ENCODE peak calls at places on chromosome 19, in nine cellular contexts. B is mammary epithelial cell, R is dorsolateral prefrontal cortex, G is stomach, W is body of pancreas, C is fibroblast of lung, H is spleen, X is AG04450, D is IMR-90. P is an unnamed sample.
A peak's percentile ranks its signal among the peaks of the same experiment; 100 is the strongest.

GRCh38 chr19:39858541-39858940 is 12.4 kb upstream of the FBL start:
- DNase-seq in D (peak; percentile 63), R (no peak), B (no peak), H (peak; percentile 12), X (no peak), G (peak; percentile 44), W (peak; percentile 53), C (no peak), P (no peak)

GRCh38 chr19:40663712-40664692 is 26.4 kb downstream of the NUMBL start:
- DNase-seq in G (no peak), H (peak; percentile 70), R (no peak), W (no peak), B (no peak), X (no peak), C (no peak), D (peak; percentile 50), P (no peak)

GRCh38 chr19:18478545-18479311 is 40.8 kb upstream of the ISYNA1 start:
- DNase-seq in W (peak; percentile 65), H (peak; percentile 92), D (peak; percentile 94), C (peak; percentile 84), X (peak; percentile 58), G (peak; percentile 70), R (no peak), B (peak; percentile 74), P (peak; percentile 92)

GRCh38 chr19:14563989-14564650 is 7.7 kb downstream of the NDUFB7 start:
- DNase-seq in X (no peak), H (no peak), C (no peak), R (no peak), B (peak; percentile 45), D (no peak), W (no peak), G (no peak), P (peak; percentile 85)

GRCh38 chr19:15251010-15251748 is 18.9 kb upstream of the EPHX3 start:
- DNase-seq in X (peak; percentile 20), G (no peak), R (no peak), H (no peak), W (no peak), B (no peak), D (peak; percentile 85), C (peak; percentile 63), P (no peak)

GRCh38 chr19:18607222-18608101 is 863 bp upstream of the CRLF1 start:
- DNase-seq in R (no peak), H (no peak), G (no peak), X (no peak), D (no peak), C (no peak), W (no peak), B (no peak), P (no peak)

GRCh38 chr19:44602071-44602470 is 11.3 kb upstream of the IGSF23 start:
- DNase-seq in W (peak; percentile 52), H (no peak), C (no peak), B (peak; percentile 75), G (peak; percentile 78), R (no peak), D (no peak), X (no peak), P (no peak)

GRCh38 chr19:57558525-57558924 is 1.1 kb downstream of the ZNF550 start:
- DNase-seq in B (no peak), H (no peak), C (peak; percentile 37), D (peak; percentile 35), X (no peak), W (no peak), G (no peak), R (no peak), P (no peak)

GRCh38 chr19:12788025-12788681 is 3.1 kb upstream of the JUNB start:
- DNase-seq in B (no peak), R (no peak), C (no peak), H (no peak), X (no peak), G (no peak), W (no peak), D (no peak), P (no peak)

GRCh38 chr19:12789098-12789903 is 2.0 kb upstream of the JUNB start:
- DNase-seq in H (no peak), C (no peak), D (peak; percentile 18), X (no peak), R (no peak), W (no peak), B (peak; percentile 58), G (no peak), P (no peak)

GRCh38 chr19:12787458-12787857 is 3.8 kb upstream of the JUNB start:
- DNase-seq in D (no peak), W (no peak), R (no peak), B (no peak), G (no peak), H (no peak), X (no peak), C (no peak), P (no peak)

GRCh38 chr19:12789904-12790619 is 1.2 kb upstream of the JUNB start:
- DNase-seq in W (peak; percentile 98), B (peak; percentile 95), G (peak; percentile 96), R (peak; percentile 91), D (peak; percentile 93), H (peak; percentile 100), C (peak; percentile 96), X (peak; percentile 92), P (peak; percentile 98)

DNA sequence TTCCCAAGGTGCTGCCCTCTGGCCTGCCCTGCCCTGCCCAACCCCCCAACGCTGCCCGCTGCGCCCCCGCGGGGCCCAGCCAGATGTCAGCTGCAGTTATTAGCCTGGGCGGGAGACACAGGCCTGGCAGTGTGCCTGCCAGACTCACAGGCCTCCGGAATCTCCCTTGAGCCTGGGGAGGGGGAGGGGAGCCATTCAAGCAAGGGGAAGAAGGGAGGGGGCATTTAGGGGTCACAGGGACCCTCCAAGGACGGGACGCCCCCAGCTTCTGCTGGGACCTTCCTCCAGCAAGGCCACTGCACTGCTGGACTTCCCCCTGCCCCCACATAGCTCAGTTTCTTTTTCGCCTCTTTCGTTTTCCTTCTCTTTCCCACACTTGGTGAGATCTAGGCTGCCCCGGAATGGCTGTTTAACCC is 2.6 kb upstream of the JUNB start:
- DNase-seq in X (no peak), C (peak; percentile 63), G (peak; percentile 81), B (peak; percentile 78), H (peak; percentile 92), R (peak; percentile 65), D (peak; percentile 75), W (peak; percentile 89), P (peak; percentile 91)
- H3K27ac ChIP-seq in X (peak overlapping the region; percentile 88), C (peak overlapping the region; percentile 97), G (peak overlapping the region; percentile 100), B (peak overlapping the region; percentile 90), H (peak overlapping the region; percentile 100), R (peak overlapping the region; percentile 99), D (peak overlapping the region; percentile 89), W (peak overlapping the region; percentile 97), P (peak overlapping the region; percentile 96)

GRCh38 chr19:46856062-46857022 is 4.5 kb upstream of the ARHGAP35 start:
- DNase-seq in H (peak; percentile 98), X (peak; percentile 89), G (peak; percentile 96), W (peak; percentile 97), B (peak; percentile 91), C (peak; percentile 96), D (peak; percentile 94), R (peak; percentile 98), P (peak; percentile 94)
- TF ChIP-seq CTCF in H (peak; percentile 92), X (peak; percentile 85), G (no peak), W (peak; percentile 81), B (peak; percentile 93), C (peak; percentile 71), D (peak; percentile 95), R (peak; percentile 71), P (peak; percentile 74)

DNA sequence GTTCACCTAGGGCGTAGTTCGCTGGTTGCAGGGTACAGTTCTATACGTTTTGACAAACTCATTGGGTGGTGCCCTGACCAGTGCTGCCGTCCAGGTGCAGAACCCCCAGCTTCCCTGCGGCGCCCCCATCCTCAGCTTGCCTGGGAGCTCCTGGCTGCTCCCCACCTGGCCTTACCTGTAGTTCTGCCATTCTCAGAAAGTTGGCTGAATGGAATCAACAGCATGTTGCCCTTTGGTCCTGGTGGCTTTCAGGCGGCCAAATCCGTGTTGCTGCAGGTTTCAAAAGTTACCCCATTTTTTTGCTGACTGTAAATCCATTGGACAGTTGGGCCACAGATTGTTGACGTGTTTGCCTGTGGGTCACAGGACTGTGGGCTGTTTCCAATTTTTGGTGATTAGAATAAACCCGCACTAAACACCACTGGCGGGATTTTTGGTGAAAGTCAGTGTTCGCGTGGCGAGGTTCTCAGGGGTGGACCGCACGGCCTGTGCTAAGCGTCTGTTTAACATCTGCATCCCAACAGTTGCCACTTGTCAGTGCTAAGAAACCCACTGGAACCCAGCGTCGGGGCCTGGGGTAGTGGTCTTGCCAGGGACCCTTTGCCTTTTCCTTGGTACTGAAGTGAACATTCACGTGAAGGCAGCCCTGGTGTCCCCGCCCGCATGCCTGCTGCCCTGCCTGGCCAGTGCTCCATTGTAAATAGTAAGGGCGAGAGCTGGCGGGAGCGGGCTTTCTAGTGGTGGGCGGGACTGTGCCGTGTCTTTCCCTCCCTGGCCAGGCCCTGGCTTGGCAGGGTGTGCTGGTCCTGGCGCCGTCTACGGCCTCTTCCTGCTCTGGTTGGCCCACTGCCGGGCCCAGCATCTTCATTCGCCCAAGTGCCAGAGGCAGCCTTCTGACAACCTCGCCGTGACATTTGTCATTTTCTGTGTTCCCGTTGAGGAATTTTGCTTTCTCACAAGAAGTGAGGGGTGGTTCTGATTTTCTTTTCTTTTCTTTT is 3.3 kb downstream of the DOT1L start:
- DNase-seq in C (peak; percentile 73), R (peak; percentile 36), D (peak; percentile 67), H (peak; percentile 88), X (no peak), G (peak; percentile 95), B (peak; percentile 8), W (peak; percentile 92), P (peak; percentile 94)
- H3K27ac ChIP-seq in C (peak overlapping the region; percentile 88), R (no peak overlapping the region), D (peak overlapping the region; percentile 21), H (peak overlapping the region; percentile 95), X (peak overlapping the region; percentile 86), G (peak overlapping the region; percentile 98), B (peak overlapping the region; percentile 33), W (peak overlapping the region; percentile 99), P (peak overlapping the region; percentile 93)

GRCh38 chr19:45901432-45901903 is 945 bp downstream of the MYPOP start:
- DNase-seq in W (peak; percentile 55), X (no peak), G (peak; percentile 44), H (peak; percentile 87), B (peak; percentile 17), C (peak; percentile 46), R (no peak), D (peak; percentile 42), P (peak; percentile 70)

GRCh38 chr19:45902651-45903625 is 525 bp upstream of the MYPOP start:
- DNase-seq in D (peak; percentile 96), G (peak; percentile 99), X (peak; percentile 93), H (peak; percentile 100), B (peak; percentile 98), W (peak; percentile 99), C (peak; percentile 97), R (peak; percentile 91), P (peak; percentile 100)

GRCh38 chr19:45900661-45901431 is 1.6 kb downstream of the MYPOP start:
- DNase-seq in D (no peak), C (no peak), R (no peak), B (no peak), H (no peak), G (no peak), W (no peak), X (no peak), P (no peak)

GRCh38 chr19:45899919-45900589 is 2.4 kb downstream of the MYPOP start:
- DNase-seq in B (no peak), C (no peak), W (no peak), H (no peak), R (no peak), D (no peak), G (no peak), X (no peak), P (no peak)

DNA sequence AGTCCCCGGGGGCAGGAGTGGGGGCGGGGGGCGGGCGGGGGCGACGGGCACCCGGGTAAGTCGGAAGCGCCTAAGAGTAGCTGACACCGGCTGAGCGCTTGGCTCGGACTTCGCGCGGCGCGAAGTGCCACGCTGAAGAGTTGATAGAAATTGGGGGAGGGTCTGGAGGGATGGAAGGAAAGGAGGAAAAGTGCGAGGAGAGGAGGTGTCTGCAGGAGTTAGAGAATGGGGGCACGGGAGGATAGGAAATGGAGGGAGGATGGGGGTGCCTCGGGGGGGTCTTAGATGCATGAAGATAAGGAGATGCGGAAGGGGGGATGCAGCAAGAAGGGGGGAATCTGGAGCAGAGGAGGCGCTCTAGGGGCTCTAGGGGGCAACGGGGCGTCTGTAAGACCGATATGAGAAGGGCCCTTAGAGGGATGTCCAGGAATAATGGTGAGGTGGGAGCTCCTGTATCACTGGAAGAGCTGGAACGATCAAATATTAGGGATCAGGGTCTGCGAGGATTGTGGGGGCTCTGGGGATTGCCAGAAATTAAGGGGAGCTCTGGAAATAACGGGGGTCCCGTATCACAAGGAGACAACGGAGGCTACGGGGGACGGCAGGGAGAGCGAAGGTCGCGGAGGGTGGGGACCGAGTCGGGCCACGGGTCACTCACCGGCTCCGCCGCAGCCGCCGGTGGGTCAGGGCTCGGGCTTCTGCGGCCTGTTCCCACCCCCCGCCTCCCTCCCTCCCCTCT is at the start of gene MYPOP:
- DNase-seq in H (no peak), B (no peak), G (no peak), W (no peak), R (no peak), X (no peak), C (no peak), D (no peak), P (no peak)
- TF ChIP-seq CTCF in H (no peak), B (no peak), G (no peak), W (no peak), R (no peak), X (no peak), C (no peak), D (no peak), P (no peak)